ENCODE peak calls at places on chromosomes 13 and 19, in five cellular contexts. I, H, Q, J and K are unnamed samples.

GRCh38 chr13:98044301-98044700 is 90.8 kb downstream of the IPO5 start:
- DNase-seq in Q (no peak), J (no peak), H (no peak), I (no peak), K (no peak)

GRCh38 chr13:44431150-44431549 is 57.5 kb downstream of the SERP2 start:
- DNase-seq in Q (peak; percentile 45), I (no peak), J (no peak), H (no peak), K (no peak)

GRCh38 chr13:48615017-48615416 is 38.7 kb upstream of the CYSLTR2 start:
- DNase-seq in Q (no peak), I (no peak), H (no peak), J (no peak), K (no peak)

GRCh38 chr13:50129065-50129922 is 114.0 kb downstream of the KCNRG start:
- DNase-seq in Q (peak; percentile 7), I (peak; percentile 55), H (no peak), J (no peak), K (no peak)

GRCh38 chr19:6718111-6718740 is 2.2 kb downstream of the C3 start:
- DNase-seq in I (no peak), J (no peak), Q (no peak), H (no peak), K (no peak)

GRCh38 chr13:32734511-32734910 is 148.3 kb downstream of the PDS5B start:
- DNase-seq in Q (peak; percentile 3), H (no peak), J (no peak), I (no peak), K (no peak)

GRCh38 chr13:110702591-110703526 is 3.1 kb downstream of the CARS2 start:
- DNase-seq in Q (peak; percentile 15), J (no peak), I (no peak), H (no peak), K (no peak)

GRCh38 chr19:39390460-39390758 is 497 bp downstream of the PAF1 start:
- DNase-seq in I (no peak), Q (no peak), H (peak; percentile 81), J (no peak), K (no peak)

GRCh38 chr19:39544201-39544903 is 4.4 kb upstream of the EID2 start:
- DNase-seq in Q (no peak), I (no peak), H (no peak), J (no peak), K (no peak)

GRCh38 chr13:98445340-98446233 is 131.3 kb downstream of the STK24 start:
- DNase-seq in Q (peak; percentile 68), I (peak; percentile 92), H (peak; percentile 76), J (no peak), K (peak; percentile 91)

GRCh38 chr19:40523322-40524047 is 53.2 kb upstream of the SHKBP1 start:
- DNase-seq in H (peak; percentile 86), J (no peak), I (peak; percentile 75), Q (peak; percentile 77), K (peak; percentile 68)

GRCh38 chr19:57302020-57302465 is 18.2 kb upstream of the ZNF543 start:
- DNase-seq in Q (no peak), J (no peak), I (no peak), H (no peak), K (no peak)

GRCh38 chr19:38135150-38135998 is 88.6 kb downstream of the DPF1 start:
- DNase-seq in J (no peak), Q (no peak), H (no peak), I (no peak), K (no peak)

GRCh38 chr13:76823969-76824368 is 62.2 kb downstream of the KCTD12 start:
- DNase-seq in Q (no peak), H (no peak), J (no peak), I (no peak), K (no peak)

GRCh38 chr19:4851551-4852290 is 15.7 kb downstream of the PLIN3 start:
- DNase-seq in Q (peak; percentile 68), I (peak; percentile 87), J (peak; percentile 80), H (peak; percentile 63), K (peak; percentile 84)

GRCh38 chr19:45863840-45864628 is at the start of gene FOXA3:
- DNase-seq in I (peak; percentile 93), J (peak; percentile 73), H (peak; percentile 91), Q (peak; percentile 62), K (peak; percentile 91)

GRCh38 chr13:27043013-27043412 is 128.6 kb downstream of the USP12 start:
- DNase-seq in I (no peak), J (no peak), Q (no peak), H (no peak), K (no peak)

GRCh38 chr13:73598021-73598712 is 536.0 kb downstream of the KLF12 start:
- DNase-seq in H (no peak), J (no peak), I (no peak), Q (no peak), K (no peak)

GRCh38 chr19:6100284-6100915 is 9.9 kb downstream of the RFX2 start:
- DNase-seq in I (peak; percentile 47), J (no peak), H (no peak), Q (no peak), K (peak; percentile 52)

GRCh38 chr19:6572217-6572616 is 18.7 kb downstream of the CD70 start:
- DNase-seq in I (no peak), Q (no peak), J (no peak), H (no peak), K (no peak)

GRCh38 chr13:75299206-75299605 is 182.8 kb downstream of the TBC1D4 start:
- DNase-seq in Q (peak; percentile 2), I (no peak), H (no peak), J (no peak), K (no peak)

GRCh38 chr13:84658881-84659661 is 776.8 kb upstream of the SLITRK1 start:
- DNase-seq in Q (no peak), I (no peak), H (no peak), J (no peak), K (no peak)

GRCh38 chr13:113144255-113144629 is 14.2 kb upstream of the PROZ start:
- DNase-seq in J (peak; percentile 56), H (no peak), Q (no peak), I (no peak), K (no peak)

GRCh38 chr13:31090921-31091624 is 70.6 kb downstream of the HSPH1 start:
- DNase-seq in I (no peak), J (no peak), Q (no peak), H (peak; percentile 26), K (no peak)

GRCh38 chr19:50315773-50316448 is 13.3 kb downstream of the KCNC3 start:
- DNase-seq in H (no peak), I (peak; percentile 88), Q (peak; percentile 67), J (no peak), K (peak; percentile 83)

GRCh38 chr13:25963681-25964080 is 88.1 kb downstream of the SHISA2 start:
- DNase-seq in H (no peak), Q (no peak), J (no peak), I (no peak), K (no peak)

GRCh38 chr13:59145381-59145780 is 1018.3 kb downstream of the DIAPH3 start:
- DNase-seq in I (no peak), J (no peak), Q (no peak), H (no peak), K (no peak)

GRCh38 chr13:97249093-97249787 is 27.1 kb downstream of the MBNL2 start:
- DNase-seq in J (no peak), I (no peak), H (no peak), Q (no peak), K (no peak)

GRCh38 chr19:42282036-42282762 is 13.1 kb downstream of the CIC start:
- DNase-seq in J (no peak), H (peak; percentile 59), I (no peak), Q (no peak), K (no peak)

GRCh38 chr13:113901231-113901630 is 37.4 kb upstream of the GAS6 start:
- DNase-seq in J (peak; percentile 64), I (no peak), H (no peak), Q (no peak), K (no peak)

GRCh38 chr13:90032841-90033493 is 1314.5 kb upstream of the MIR17HG start:
- DNase-seq in H (no peak), I (no peak), Q (no peak), J (no peak), K (no peak)

GRCh38 chr13:110416131-110416584 is 109.1 kb downstream of the COL4A2 start:
- DNase-seq in J (no peak), H (no peak), I (no peak), Q (no peak), K (no peak)

GRCh38 chr13:57629821-57630235 is 1.7 kb upstream of the PCDH17 start:
- DNase-seq in H (peak; percentile 88), Q (peak; percentile 97), J (peak; percentile 95), I (peak; percentile 41), K (peak; percentile 20)

GRCh38 chr19:29328586-29328985 is 115.6 kb upstream of the UQCRFS1 start:
- DNase-seq in J (no peak), I (no peak), H (no peak), Q (no peak), K (no peak)

GRCh38 chr13:112095354-112095753 is 28.4 kb downstream of the SOX1 start:
- DNase-seq in H (no peak), Q (no peak), I (no peak), J (no peak), K (no peak)

GRCh38 chr19:40284501-40285352 is at the start of gene AKT2:
- DNase-seq in I (peak; percentile 76), H (peak; percentile 84), J (peak; percentile 91), Q (peak; percentile 88), K (peak; percentile 65)

GRCh38 chr13:31182987-31183386 is 16.8 kb upstream of the B3GLCT start:
- DNase-seq in J (no peak), Q (no peak), I (no peak), H (no peak), K (no peak)

DNA sequence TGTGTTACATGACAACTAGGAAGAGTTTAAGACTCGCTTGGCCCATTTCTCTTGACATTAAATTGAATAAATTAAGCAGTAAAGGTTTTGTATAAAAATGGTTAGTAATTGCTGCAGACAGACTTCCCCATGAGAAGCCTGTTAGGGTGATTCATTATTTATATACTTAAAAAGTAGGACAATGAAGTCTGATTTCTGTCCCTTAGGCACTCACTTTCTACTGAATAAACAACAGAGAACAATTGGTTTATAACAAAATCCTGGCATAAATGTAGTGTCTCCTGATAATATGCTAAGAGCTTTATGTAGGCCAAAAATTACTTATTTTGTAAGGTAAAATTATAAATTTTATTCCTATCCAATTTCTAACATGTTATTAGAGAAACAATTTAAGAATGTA is 2138.5 kb upstream of the PCDH20 start:
- DNase-seq in Q (no peak), J (no peak), H (no peak), I (no peak), K (no peak)
- TF ChIP-seq CTCF in Q (no peak), J (no peak), H (no peak), I (no peak), K (no peak)

GRCh38 chr13:109207618-109208017 is 578.2 kb downstream of the MYO16 start:
- DNase-seq in I (no peak), H (no peak), Q (no peak), J (no peak), K (no peak)
- TF ChIP-seq CTCF in I (no peak), H (no peak), Q (no peak), J (no peak), K (no peak)

GRCh38 chr13:42355841-42356575 is 84.1 kb downstream of the AKAP11 start:
- DNase-seq in H (no peak), I (no peak), Q (no peak), J (no peak), K (no peak)
- TF ChIP-seq CTCF in H (no peak), I (no peak), Q (no peak), J (no peak), K (no peak)

DNA sequence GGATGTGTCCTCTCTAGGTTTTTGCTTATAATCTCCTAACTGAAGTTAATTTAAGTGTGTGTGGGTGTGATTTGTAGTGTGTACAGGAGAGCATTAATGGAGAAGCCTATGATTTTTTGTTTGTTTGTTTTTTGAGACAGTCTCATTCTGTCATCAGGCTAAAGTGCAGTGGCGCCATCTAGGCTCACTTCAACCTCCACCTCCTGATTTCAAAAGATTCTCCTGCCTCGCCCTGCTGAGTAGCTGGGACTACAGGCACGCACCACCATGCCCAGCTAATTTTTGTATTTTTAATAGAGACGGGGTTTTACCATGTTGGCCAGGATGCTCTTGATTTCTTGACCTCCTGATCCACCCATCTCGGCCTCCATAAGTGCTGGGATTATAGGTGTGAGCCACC is 20.6 kb downstream of the ZNF701 start:
- DNase-seq in I (no peak), Q (no peak), J (no peak), H (no peak), K (no peak)
- TF ChIP-seq CTCF in I (no peak), Q (no peak), J (peak; percentile 34), H (no peak), K (no peak)